ENCODE peak calls at places on chromosome 13, in eight cellular contexts. K is psoas muscle, L is fibroblast of lung, G is astrocyte, P is Karpas-422, D is gastrocnemius medialis, X is esophagus squamous epithelium, Z is tibial nerve. I is an unnamed sample.
A peak's percentile ranks its signal among the peaks of the same experiment; 100 is the strongest.

GRCh38 chr13:30107536-30108136 is 199.7 kb downstream of the KATNAL1 start:
- DNase-seq in K (no peak), G (no peak), L (peak; percentile 16), Z (no peak), X (no peak), P (no peak), D (no peak), I (no peak)

GRCh38 chr13:102870677-102871415 is 25.0 kb downstream of the ERCC5 start:
- DNase-seq in G (peak; percentile 63), L (peak; percentile 65), P (peak; percentile 85), D (no peak), X (no peak), K (peak; percentile 71), Z (no peak), I (peak; percentile 47)

GRCh38 chr13:85590231-85590931 is 208.8 kb downstream of the SLITRK6 start:
- DNase-seq in K (no peak), P (no peak), D (no peak), G (peak; percentile 10), L (peak; percentile 19), Z (no peak), X (no peak), I (no peak)

GRCh38 chr13:60431108-60431700 is 34.2 kb downstream of the TDRD3 start:
- DNase-seq in X (no peak), K (no peak), D (no peak), L (peak; percentile 82), Z (no peak), G (peak; percentile 50), P (peak; percentile 81), I (no peak)

GRCh38 chr13:25948910-25949309 is 102.9 kb downstream of the SHISA2 start:
- DNase-seq in X (no peak), G (no peak), K (no peak), L (no peak), D (no peak), Z (no peak), P (no peak), I (no peak)

GRCh38 chr13:48653074-48654054 is at the start of gene CYSLTR2:
- DNase-seq in K (no peak), X (no peak), P (peak; percentile 68), D (no peak), G (peak; percentile 56), Z (no peak), L (peak; percentile 55), I (no peak)

GRCh38 chr13:113918981-113919646 is 54.8 kb downstream of the C13orf46 start:
- DNase-seq in P (no peak), L (no peak), Z (no peak), D (no peak), K (no peak), X (no peak), G (no peak), I (no peak)

GRCh38 chr13:66348745-66349720 is 881.1 kb downstream of the PCDH9 start:
- DNase-seq in L (no peak), K (no peak), P (no peak), D (no peak), G (no peak), X (no peak), Z (no peak), I (no peak)

GRCh38 chr13:27383104-27383921 is 41.1 kb upstream of the GTF3A start:
- DNase-seq in G (no peak), L (no peak), D (no peak), Z (no peak), K (no peak), X (no peak), P (no peak), I (no peak)

DNA sequence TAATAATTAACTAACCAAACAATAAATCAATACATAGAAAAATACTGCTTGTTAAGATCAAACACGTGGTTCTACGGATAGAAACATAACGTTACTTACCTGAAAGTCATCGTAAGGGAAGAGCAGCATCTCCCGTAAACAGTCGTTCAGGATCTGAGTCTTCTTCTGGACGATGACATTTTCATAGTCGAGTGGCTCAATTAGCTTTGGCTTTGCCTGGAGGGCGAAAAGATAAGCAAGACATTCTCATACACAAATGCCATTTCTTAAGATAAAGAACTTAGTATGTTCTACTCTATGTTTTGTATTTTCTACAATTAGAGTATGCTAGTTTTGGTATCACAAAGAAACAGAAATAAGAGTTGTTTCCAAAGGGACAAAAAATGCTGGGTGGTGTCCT is 22.5 kb downstream of the DOCK9 start:
- DNase-seq in K (no peak), L (no peak), P (no peak), G (no peak), X (no peak), D (no peak), Z (no peak), I (no peak)
- H3K4me1 ChIP-seq in K (no peaks in the 10 kb centered on the region), L (no peaks in the 10 kb centered on the region), P (no peaks in the 10 kb centered on the region), G (no peaks in the 10 kb centered on the region), X (peaks cover 12% of the 10 kb centered on the region), D (peaks cover 16% of the 10 kb centered on the region), Z (no peaks in the 10 kb centered on the region), I (no peaks in the 10 kb centered on the region)

GRCh38 chr13:99085846-99086148 is 107.9 kb upstream of the DOCK9 start:
- DNase-seq in X (no peak), L (no peak), K (no peak), P (no peak), D (no peak), G (no peak), Z (no peak), I (no peak)

GRCh38 chr13:99086869-99087129 is 108.9 kb upstream of the DOCK9 start:
- DNase-seq in Z (no peak), K (peak; percentile 68), D (no peak), X (no peak), L (peak; percentile 25), G (peak; percentile 18), P (no peak), I (no peak)

GRCh38 chr13:99085139-99085845 is 107.4 kb upstream of the DOCK9 start:
- DNase-seq in X (no peak), P (no peak), K (no peak), G (no peak), Z (no peak), L (no peak), D (no peak), I (no peak)

GRCh38 chr13:99087130-99087953 is 109.5 kb upstream of the DOCK9 start:
- DNase-seq in K (peak; percentile 93), G (peak; percentile 65), X (peak; percentile 21), P (peak; percentile 96), L (peak; percentile 85), Z (peak; percentile 80), D (peak; percentile 78), I (peak; percentile 97)

DNA sequence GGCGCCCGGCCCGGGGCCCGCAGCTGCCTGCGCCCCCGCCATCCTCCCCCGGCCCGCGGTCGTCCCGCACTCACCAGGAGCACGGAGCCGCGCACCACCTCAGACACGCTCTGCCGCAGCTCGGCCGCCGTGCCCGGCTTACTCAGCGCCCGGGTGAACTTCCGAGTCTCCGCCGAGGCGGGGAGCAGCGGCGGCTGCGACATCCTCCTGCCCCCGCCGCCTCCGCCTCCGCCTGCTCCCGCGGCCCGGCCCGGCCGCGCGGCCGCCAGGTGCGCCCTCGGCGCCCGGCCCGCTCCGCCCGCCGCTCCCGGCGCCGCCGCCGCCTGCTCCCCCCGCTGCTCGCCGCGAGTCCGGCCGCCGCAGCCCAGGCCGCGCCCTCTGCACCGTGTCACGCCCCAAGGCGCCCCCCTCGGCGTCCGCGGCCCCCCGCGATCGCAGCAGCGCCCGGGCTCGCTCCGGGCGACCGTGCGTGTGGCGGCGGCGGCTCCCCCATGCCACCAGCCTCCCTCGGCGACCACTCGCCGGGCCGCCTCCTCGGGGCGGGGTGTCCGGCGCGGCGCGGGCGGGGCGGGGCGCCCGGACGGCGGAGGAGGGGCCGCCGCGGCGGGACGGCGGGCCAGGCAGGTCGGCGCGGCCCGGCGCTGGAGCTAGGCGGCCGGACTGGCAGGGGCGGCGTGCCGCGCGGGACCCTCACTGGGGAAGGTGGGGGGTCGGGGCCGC is 108.4 kb upstream of the DOCK9 start:
- DNase-seq in Z (no peak), X (no peak), L (peak; percentile 42), K (peak; percentile 72), P (peak; percentile 79), D (no peak), G (peak; percentile 47), I (peak; percentile 74)
- H3K27me3 ChIP-seq in Z (no peaks in the 10 kb centered on the region), X (no peaks in the 10 kb centered on the region), L (no peaks in the 10 kb centered on the region), K (no peaks in the 10 kb centered on the region), P (no peaks in the 10 kb centered on the region), D (no peaks in the 10 kb centered on the region), G (peaks cover 2% of the 10 kb centered on the region), I (no peaks in the 10 kb centered on the region)

GRCh38 chr13:40980466-40980865 is 38.6 kb downstream of the ELF1 start:
- DNase-seq in D (no peak), K (no peak), L (no peak), X (no peak), P (no peak), Z (no peak), G (no peak), I (no peak)
- H3K4me3 ChIP-seq in D (peak overlapping the region; percentile 35), K (peak overlapping the region; percentile 44), L (no peak overlapping the region), X (peak overlapping the region; percentile 36), P (peak overlapping the region; percentile 68), Z (no peak overlapping the region), G (no peak overlapping the region), I (no peak overlapping the region)

DNA sequence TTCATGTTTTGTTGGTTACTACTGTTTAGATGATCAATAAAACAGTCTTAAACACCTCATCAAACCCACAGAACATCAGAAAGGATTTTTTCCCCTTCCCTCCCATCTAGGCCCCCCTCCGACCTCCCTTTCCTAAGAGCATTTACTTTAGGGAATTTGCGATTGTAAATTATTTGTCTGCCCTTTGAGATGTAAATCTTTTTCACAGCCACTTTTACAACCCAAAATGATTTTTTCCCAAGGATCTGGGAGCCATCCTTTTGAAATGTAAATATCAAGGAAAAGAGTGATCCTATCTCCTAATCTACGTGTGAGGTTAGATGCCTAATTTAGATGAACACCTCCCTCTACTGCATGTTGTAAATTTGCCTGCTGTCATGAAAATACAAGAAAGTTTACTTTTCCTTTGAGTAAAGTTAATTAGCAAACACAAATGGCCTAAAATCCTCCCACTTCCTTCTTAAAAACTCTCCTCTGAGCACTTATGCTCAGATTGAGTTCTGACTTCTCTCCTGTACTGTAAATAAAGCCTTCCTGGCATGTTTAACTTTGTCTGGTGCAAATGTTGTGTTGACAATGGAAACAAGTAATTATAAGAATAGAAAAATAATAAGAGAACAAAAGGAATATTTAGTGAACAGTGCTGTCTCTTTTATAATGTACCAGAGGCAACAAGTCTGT is 1646.9 kb upstream of the SPRY2 start:
- DNase-seq in K (no peak), G (no peak), X (no peak), L (no peak), Z (no peak), P (no peak), D (no peak), I (no peak)
- H3K4me1 ChIP-seq in K (no peaks in the 10 kb centered on the region), G (no peaks in the 10 kb centered on the region), X (no peaks in the 10 kb centered on the region), L (no peaks in the 10 kb centered on the region), Z (no peaks in the 10 kb centered on the region), P (no peaks in the 10 kb centered on the region), D (no peaks in the 10 kb centered on the region), I (no peaks in the 10 kb centered on the region)

DNA sequence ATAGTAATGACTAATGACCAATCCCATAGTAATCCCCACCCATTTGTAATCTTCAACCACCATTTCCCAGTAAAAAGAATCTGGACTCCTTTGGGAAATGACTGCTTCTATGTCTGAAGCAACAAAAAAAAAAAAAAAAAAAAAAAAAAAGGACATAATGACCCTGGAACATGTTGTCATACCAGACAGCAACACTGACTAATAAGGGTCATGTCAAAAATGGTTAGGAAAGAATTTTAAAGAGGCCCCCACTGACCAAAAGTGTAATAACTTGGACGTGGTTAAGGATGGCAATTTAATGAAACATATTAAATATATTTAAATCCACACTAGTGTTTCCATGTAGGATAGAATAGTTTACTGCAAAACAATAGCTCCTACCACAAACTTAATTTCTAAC is 88.2 kb downstream of the TUBA3C start:
- DNase-seq in K (no peak), D (no peak), G (no peak), P (no peak), X (no peak), Z (no peak), L (no peak), I (no peak)
- H3K27me3 ChIP-seq in K (no peaks in the 10 kb centered on the region), D (no peaks in the 10 kb centered on the region), G (no peaks in the 10 kb centered on the region), P (no peaks in the 10 kb centered on the region), X (no peaks in the 10 kb centered on the region), Z (no peaks in the 10 kb centered on the region), L (no peaks in the 10 kb centered on the region), I (no peaks in the 10 kb centered on the region)

I was measured in pancreas.